ENCODE peak calls at places on chromosomes 1 and 21, in four cellular contexts. D is IMR-90, F is H1, T is mesendoderm. P is an unnamed sample.

GRCh38 chr1:9737057-9737456 is 85.5 kb downstream of the PIK3CD start:
- DNase-seq in D (no peak), F (no peak), T (no peak), P (no peak)

GRCh38 chr1:181213056-181213455 is 124.6 kb downstream of the IER5 start:
- DNase-seq in D (no peak), F (no peak), T (no peak), P (no peak)

GRCh38 chr1:93848352-93848883 is 30.6 kb downstream of the DNTTIP2 start:
- DNase-seq in D (no peak), F (no peak), T (no peak), P (no peak)

GRCh38 chr1:107786214-107786842 is 178.7 kb downstream of the VAV3 start:
- DNase-seq in D (no peak), F (no peak), T (no peak), P (no peak)

GRCh38 chr1:162003061-162003824 is 20.4 kb downstream of the OLFML2B start:
- DNase-seq in D (peak), F (no peak), T (no peak), P (no peak)

GRCh38 chr1:81505831-81506230 is 294.9 kb upstream of the ADGRL2 start:
- DNase-seq in D (no peak), F (no peak), T (no peak), P (no peak)

GRCh38 chr1:12220890-12221289 is 8.9 kb upstream of the VPS13D start:
- DNase-seq in D (no peak), F (no peak), T (no peak), P (no peak)

GRCh38 chr21:30269803-30270530 is 12.8 kb downstream of the KRTAP24-1 start:
- DNase-seq in D (no peak), F (no peak), T (no peak), P (no peak)

GRCh38 chr1:178818416-178818815 is 52.5 kb downstream of the ANGPTL1 start:
- DNase-seq in D (peak), F (no peak), T (no peak), P (no peak)

GRCh38 chr1:205298191-205298994 is 23.2 kb downstream of the NUAK2 start:
- DNase-seq in D (peak), F (no peak), T (peak), P (peak)

GRCh38 chr1:33455537-33456301 is 16.7 kb upstream of the ZSCAN20 start:
- DNase-seq in D (peak), F (no peak), T (peak), P (peak)

GRCh38 chr1:235613617-235614016 is 36.0 kb downstream of the GNG4 start:
- DNase-seq in D (no peak), F (no peak), T (no peak), P (no peak)

GRCh38 chr1:39046811-39047210 is 20.7 kb downstream of the NDUFS5 start:
- DNase-seq in D (no peak), F (no peak), T (peak), P (no peak)

GRCh38 chr1:77388655-77389054 is 106.8 kb downstream of the AK5 start:
- DNase-seq in D (peak), F (no peak), T (no peak), P (no peak)

GRCh38 chr1:95010158-95010557 is 62.6 kb downstream of the ALG14 start:
- DNase-seq in D (peak), F (no peak), T (no peak), P (no peak)

GRCh38 chr1:171984850-171985485 is 143.7 kb downstream of the DNM3 start:
- DNase-seq in D (peak), F (no peak), T (peak), P (no peak)

GRCh38 chr1:177311111-177311510 is 140.4 kb downstream of the BRINP2 start:
- DNase-seq in D (no peak), F (no peak), T (no peak), P (no peak)

GRCh38 chr1:205592443-205593003 is 39.3 kb downstream of the ELK4 start:
- DNase-seq in D (no peak), F (no peak), T (no peak), P (no peak)

GRCh38 chr1:116679828-116680628 is 12.5 kb upstream of the IGSF3 start:
- DNase-seq in D (no peak), F (no peak), T (no peak), P (no peak)

GRCh38 chr1:179230721-179231120 is 1.2 kb upstream of the ABL2 start:
- DNase-seq in D (no peak), F (no peak), T (no peak), P (no peak)

GRCh38 chr1:147502760-147503159 is 38.5 kb upstream of the BCL9 start:
- DNase-seq in D (no peak), F (no peak), T (no peak), P (no peak)

GRCh38 chr1:53465023-53465957 is 6.1 kb downstream of the DMRTB1 start:
- DNase-seq in D (no peak), F (no peak), T (no peak), P (no peak)

GRCh38 chr1:54585181-54586066 is 37.4 kb downstream of the ACOT11 start:
- DNase-seq in D (peak), F (no peak), T (no peak), P (no peak)

GRCh38 chr1:94720091-94720793 is 99.9 kb upstream of the SLC44A3 start:
- DNase-seq in D (no peak), F (no peak), T (no peak), P (no peak)

GRCh38 chr1:224879404-224879803 is 50.1 kb upstream of the DNAH14 start:
- DNase-seq in D (peak), F (no peak), T (no peak), P (no peak)

GRCh38 chr1:10217748-10218441 is 7.5 kb downstream of the KIF1B start:
- DNase-seq in D (no peak), F (no peak), T (no peak), P (no peak)

GRCh38 chr1:30476911-30477459 is 246.4 kb downstream of the MATN1 start:
- DNase-seq in D (no peak), F (no peak), T (no peak), P (no peak)

GRCh38 chr1:14742181-14742980 is 143.9 kb downstream of the KAZN start:
- DNase-seq in D (peak), F (peak), T (peak), P (peak)

GRCh38 chr1:208202333-208202987 is 41.7 kb downstream of the PLXNA2 start:
- DNase-seq in D (no peak), F (no peak), T (no peak), P (no peak)

GRCh38 chr21:28160378-28160777 is 832.3 kb downstream of the LTN1 start:
- DNase-seq in D (no peak), F (no peak), T (no peak), P (no peak)

GRCh38 chr21:33396966-33397365 is 6.2 kb upstream of the IFNGR2 start:
- DNase-seq in D (peak), F (no peak), T (no peak), P (no peak)

GRCh38 chr1:33327587-33328325 is 6.9 kb upstream of the A3GALT2 start:
- DNase-seq in D (peak), F (no peak), T (no peak), P (no peak)

GRCh38 chr1:24641646-24642151 is 1.4 kb upstream of the SRRM1 start:
- DNase-seq in D (peak), F (no peak), T (peak), P (peak)

GRCh38 chr1:109826446-109826845 is 62.7 kb upstream of the EPS8L3 start:
- DNase-seq in D (no peak), F (no peak), T (no peak), P (no peak)

GRCh38 chr1:43058545-43059360 is 100.1 kb upstream of the SLC2A1 start:
- DNase-seq in D (peak), F (no peak), T (no peak), P (peak)

GRCh38 chr21:24290151-24290833 is 1317.0 kb downstream of the MRPL39 start:
- DNase-seq in D (no peak), F (no peak), T (peak), P (no peak)

GRCh38 chr1:67784545-67785186 is 48.6 kb downstream of the GNG12 start:
- DNase-seq in D (peak), F (no peak), T (no peak), P (no peak)

GRCh38 chr1:26959722-26960624 is at the start of gene KDF1:
- DNase-seq in D (no peak), F (peak), T (peak), P (peak)
- H2AK5ac ChIP-seq in D (peak), F (peak), T (no peak), P (no peak)

GRCh38 chr1:27686223-27686990 is 14.4 kb upstream of the IFI6 start:
- DNase-seq in D (no peak), F (no peak), T (peak), P (no peak)
- H3K56ac ChIP-seq in D (no peak), F (no peak), T (no peak), P (no peak)

GRCh38 chr21:36845790-36846189 is 120.7 kb downstream of the HLCS start:
- DNase-seq in D (no peak), F (no peak), T (no peak), P (no peak)

GRCh38 chr21:36846624-36847023 is 119.8 kb downstream of the HLCS start:
- DNase-seq in D (peak), F (no peak), T (no peak), P (no peak)

GRCh38 chr21:36841866-36842265 is 124.6 kb downstream of the HLCS start:
- DNase-seq in D (peak), F (no peak), T (no peak), P (no peak)

GRCh38 chr21:36847189-36847588 is 119.3 kb downstream of the HLCS start:
- DNase-seq in D (peak), F (no peak), T (peak), P (no peak)

GRCh38 chr21:36845070-36845469 is 121.4 kb downstream of the HLCS start:
- DNase-seq in D (no peak), F (no peak), T (no peak), P (no peak)
- H2AK5ac ChIP-seq in D (peak), F (no peak), T (no peak), P (no peak)

GRCh38 chr1:183356534-183357182 is 61.5 kb downstream of the NMNAT2 start:
- DNase-seq in D (no peak), F (no peak), T (no peak), P (no peak)
- H3K56ac ChIP-seq in D (no peak), F (no peak), T (no peak), P (no peak)

DNA sequence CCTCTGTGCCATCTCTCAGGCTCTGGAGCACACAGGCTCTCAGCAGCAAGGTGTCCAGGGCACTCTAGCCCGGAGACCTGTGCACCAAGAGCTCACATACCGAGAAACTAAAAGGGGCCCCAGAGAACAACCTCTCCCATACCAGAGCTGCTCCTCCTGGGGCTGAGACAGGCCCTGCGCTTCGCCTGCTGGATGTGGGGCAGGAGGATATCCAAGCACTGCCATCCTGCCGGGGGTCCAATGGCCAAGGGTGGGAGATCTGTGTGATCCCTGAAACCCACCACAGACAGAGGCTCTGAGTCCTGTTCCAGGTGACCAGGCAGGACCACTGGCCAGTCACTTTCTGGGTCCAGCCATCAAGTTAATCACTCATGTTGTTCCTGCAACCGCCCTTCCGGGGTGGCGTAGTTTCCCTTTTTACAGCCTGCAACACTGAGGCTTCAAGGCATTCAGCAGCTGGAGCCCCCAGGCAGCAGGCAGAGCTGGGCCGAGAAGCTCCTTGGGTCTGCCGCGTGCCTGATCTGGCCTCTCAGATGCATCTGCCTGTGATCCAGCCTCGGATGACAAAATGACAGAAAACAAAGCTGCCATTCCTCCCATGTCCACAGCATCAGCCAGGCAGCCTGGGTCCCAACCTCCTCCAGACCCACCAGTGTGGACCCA is 36.7 kb upstream of the ACTRT2 start:
- DNase-seq in D (no peak), F (no peak), T (no peak), P (no peak)
- H2AK5ac ChIP-seq in D (no peak), F (no peak), T (no peak), P (no peak)

DNA sequence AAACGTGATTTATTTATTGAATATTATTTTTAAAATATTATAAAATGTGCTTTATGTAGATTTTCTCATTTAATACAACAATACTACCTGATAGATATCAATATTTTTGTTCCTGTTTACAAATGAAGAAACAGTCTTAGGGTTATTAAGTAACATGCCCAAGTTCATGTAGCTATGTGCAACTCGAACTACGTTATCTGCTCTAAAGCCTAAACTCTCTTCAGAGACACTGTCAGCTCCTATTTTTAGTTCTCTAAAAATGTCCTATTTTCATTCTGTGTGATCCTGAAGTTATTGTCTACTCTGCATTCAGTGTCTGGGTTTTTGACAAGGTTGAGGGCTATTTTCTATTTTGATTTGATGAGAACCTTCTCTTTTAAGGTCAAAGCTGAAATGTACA is 550.1 kb upstream of the B3GALT2 start:
- DNase-seq in D (no peak), F (no peak), T (no peak), P (no peak)
- H3K56ac ChIP-seq in D (no peak), F (no peak), T (no peak), P (no peak)

GRCh38 chr1:3762151-3762872 is 10.1 kb downstream of the CCDC27 start:
- DNase-seq in D (no peak), F (no peak), T (no peak), P (no peak)
- H2AK5ac ChIP-seq in D (no peak), F (no peak), T (no peak), P (no peak)

GRCh38 chr1:206834217-206834616 is 31.2 kb upstream of the IL20 start:
- DNase-seq in D (no peak), F (no peak), T (no peak), P (no peak)

GRCh38 chr1:206833741-206834140 is 31.7 kb upstream of the IL20 start:
- DNase-seq in D (no peak), F (no peak), T (no peak), P (no peak)

GRCh38 chr1:206831605-206832004 is 33.8 kb upstream of the IL20 start:
- DNase-seq in D (no peak), F (no peak), T (no peak), P (no peak)

GRCh38 chr1:206832352-206832751 is 33.1 kb upstream of the IL20 start:
- DNase-seq in D (no peak), F (no peak), T (no peak), P (no peak)

DNA sequence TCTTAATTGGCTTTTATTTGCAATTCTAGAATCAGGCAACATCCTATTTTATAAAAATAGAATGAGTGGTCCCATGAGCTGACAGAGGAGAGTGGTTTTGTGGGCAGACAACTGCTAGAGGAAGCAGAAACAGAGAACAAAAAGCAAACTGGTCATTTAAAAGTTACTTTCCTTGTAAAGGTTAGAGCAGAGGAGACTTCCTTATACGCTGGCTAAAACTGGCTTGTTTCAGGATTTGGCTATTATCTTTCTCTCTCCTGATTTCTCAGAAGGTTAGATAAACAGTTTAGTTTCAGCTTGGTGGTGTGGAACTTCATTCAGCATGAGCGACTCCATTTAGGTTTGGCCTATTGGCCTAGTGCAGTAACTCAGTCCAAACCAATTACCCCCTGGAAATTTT is 32.3 kb upstream of the IL20 start:
- DNase-seq in D (no peak), F (no peak), T (no peak), P (no peak)
- H3K56ac ChIP-seq in D (no peak), F (no peak), T (no peak), P (no peak)

GRCh38 chr1:16088996-16089395 is 15.5 kb upstream of the FAM131C start:
- DNase-seq in D (peak), F (no peak), T (no peak), P (peak)

GRCh38 chr1:16090076-16090826 is 16.8 kb upstream of the FAM131C start:
- DNase-seq in D (no peak), F (no peak), T (no peak), P (no peak)

GRCh38 chr1:16087733-16088132 is 14.3 kb upstream of the FAM131C start:
- DNase-seq in D (no peak), F (no peak), T (no peak), P (peak)

GRCh38 chr1:16091296-16091695 is 17.8 kb upstream of the FAM131C start:
- DNase-seq in D (no peak), F (no peak), T (no peak), P (peak)

DNA sequence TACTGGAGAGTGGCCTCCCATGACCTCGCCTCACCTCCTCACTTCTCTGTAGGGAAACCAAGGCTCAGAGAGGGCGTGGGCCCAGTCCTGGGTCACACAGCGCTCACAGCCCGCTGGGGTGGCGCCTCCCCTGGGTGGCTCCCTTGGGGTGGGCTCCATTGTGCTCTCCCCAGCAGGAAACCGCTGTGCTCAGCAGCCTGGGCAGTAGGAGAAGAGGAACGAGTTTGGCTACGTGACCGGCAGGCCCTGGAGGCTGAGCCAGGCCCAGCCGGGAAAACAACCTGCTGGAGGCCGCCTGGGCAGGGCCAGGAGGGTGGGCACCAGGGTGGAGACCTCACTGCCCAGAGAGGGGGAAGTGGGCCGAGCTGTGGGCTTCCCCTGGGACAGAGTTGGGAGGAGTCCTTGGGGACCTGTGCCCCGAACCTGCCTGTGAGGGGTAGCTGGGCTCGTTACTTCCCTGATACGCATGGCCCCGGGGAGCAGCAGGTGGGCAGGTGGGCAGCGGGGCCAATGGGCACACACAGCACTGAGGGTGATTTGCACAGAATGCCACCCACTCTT is 15.0 kb upstream of the FAM131C start:
- DNase-seq in D (no peak), F (no peak), T (no peak), P (no peak)
- H2AK5ac ChIP-seq in D (peak), F (peak), T (peak), P (no peak)

GRCh38 chr1:200895801-200896570 is 1.3 kb downstream of the INAVA start:
- DNase-seq in D (no peak), F (no peak), T (no peak), P (no peak)

GRCh38 chr1:200894712-200895447 is at the start of gene INAVA:
- DNase-seq in D (no peak), F (no peak), T (no peak), P (no peak)

GRCh38 chr1:200897188-200897710 is 2.5 kb downstream of the INAVA start:
- DNase-seq in D (no peak), F (no peak), T (no peak), P (no peak)

GRCh38 chr1:200895448-200895799 is 724 bp downstream of the INAVA start:
- DNase-seq in D (no peak), F (no peak), T (no peak), P (no peak)

DNA sequence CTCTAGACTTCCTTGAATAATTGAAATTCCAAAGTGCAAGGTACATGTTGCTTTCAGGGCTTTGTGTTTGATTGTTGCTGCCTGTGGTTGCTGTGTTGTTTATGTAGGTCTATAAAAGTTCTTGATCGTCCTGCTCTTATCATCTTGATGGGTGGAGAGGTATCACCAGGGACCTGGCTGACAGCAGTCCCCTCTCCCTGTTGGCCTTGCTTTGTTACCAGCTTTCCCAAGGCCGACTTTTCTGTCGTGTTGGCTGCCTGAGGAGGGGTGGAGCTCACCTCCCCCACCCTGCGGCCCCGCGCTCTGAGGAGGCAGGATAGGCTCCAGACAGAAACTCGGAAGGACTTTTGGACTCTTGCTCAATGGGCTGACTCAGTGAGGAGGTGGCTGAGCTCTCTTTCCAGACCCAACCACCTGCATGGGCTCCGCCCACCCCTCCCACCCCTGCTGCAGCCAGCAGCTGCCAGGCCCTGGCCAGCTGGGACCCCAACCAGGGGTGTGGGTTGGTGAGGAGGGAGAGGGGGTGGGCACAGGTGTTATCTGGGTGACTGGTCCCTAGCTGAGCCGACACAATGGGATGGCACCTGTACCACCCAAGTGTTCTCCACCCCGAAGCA is 2.0 kb downstream of the INAVA start:
- DNase-seq in D (no peak), F (no peak), T (peak), P (no peak)
- H3K56ac ChIP-seq in D (no peak), F (no peak), T (no peak), P (no peak)